ENCODE peak calls at places on chromosomes 7 and 10, in eight cellular contexts. Y is hepatocyte, N is progenitor cell of endocrine pancreas, F is uterus, P is astrocyte of the spinal cord, I is left ventricle myocardium inferior, E is body of pancreas, X is Calu3. Q is an unnamed sample.

GRCh38 chr7:159104188-159105030 is 40.3 kb downstream of the VIPR2 start:
- DNase-seq in Y (no peak), N (no peak), F (peak; percentile 17), P (no peak), I (peak; percentile 78), E (peak; percentile 79), X (no peak), Q (no peak)

GRCh38 chr7:117048114-117048853 is 95.0 kb downstream of the ST7 start:
- DNase-seq in Y (no peak), N (no peak), F (no peak), P (no peak), I (no peak), E (no peak), X (no peak), Q (no peak)

GRCh38 chr7:17677408-17677807 is 262.9 kb downstream of the SNX13 start:
- DNase-seq in Y (no peak), N (no peak), F (no peak), P (peak; percentile 18), I (no peak), E (no peak), X (no peak), Q (peak; percentile 73)

GRCh38 chr7:84022686-84023308 is 171.8 kb downstream of the SEMA3A start:
- DNase-seq in Y (peak; percentile 52), N (no peak), F (no peak), P (no peak), I (no peak), E (peak; percentile 9), X (no peak), Q (no peak)

GRCh38 chr7:129993275-129993674 is 40.5 kb upstream of the UBE2H start:
- DNase-seq in Y (peak; percentile 31), N (no peak), F (no peak), P (no peak), I (no peak), E (no peak), X (no peak), Q (peak; percentile 16)

GRCh38 chr10:14653271-14654161 is 121.2 kb downstream of the FAM107B start:
- DNase-seq in Y (peak; percentile 80), N (no peak), F (no peak), P (peak; percentile 76), I (no peak), E (peak; percentile 74), X (peak; percentile 74), Q (peak; percentile 85)

GRCh38 chr10:104322416-104322782 is 15.9 kb downstream of the ITPRIP start:
- DNase-seq in Y (no peak), N (no peak), F (no peak), P (no peak), I (no peak), E (peak; percentile 63), X (no peak), Q (no peak)

GRCh38 chr7:31311465-31312074 is 29.0 kb downstream of the NEUROD6 start:
- DNase-seq in Y (no peak), N (no peak), F (no peak), P (no peak), I (no peak), E (no peak), X (no peak), Q (no peak)

GRCh38 chr7:44678468-44679179 is 70.0 kb upstream of the ZMIZ2 start:
- DNase-seq in Y (peak; percentile 47), N (no peak), F (peak; percentile 15), P (peak; percentile 12), I (peak; percentile 65), E (no peak), X (no peak), Q (peak; percentile 94)

GRCh38 chr10:104796817-104797216 is 155.7 kb downstream of the SORCS3 start:
- DNase-seq in Y (no peak), N (no peak), F (no peak), P (no peak), I (no peak), E (no peak), X (no peak), Q (no peak)

GRCh38 chr7:134792968-134793367 is 13.5 kb downstream of the CALD1 start:
- DNase-seq in Y (no peak), N (no peak), F (peak; percentile 41), P (peak; percentile 74), I (peak; percentile 48), E (peak; percentile 23), X (no peak), Q (peak; percentile 39)

GRCh38 chr10:3671431-3671955 is 113.5 kb downstream of the KLF6 start:
- DNase-seq in Y (no peak), N (no peak), F (no peak), P (no peak), I (no peak), E (no peak), X (no peak), Q (no peak)
- TF ChIP-seq CTCF in Y (no peak), N (no peak), F (no peak), P (no peak), I (no peak), E (no peak), X (no peak), Q (no peak)

GRCh38 chr7:75994388-75995051 is at the start of gene TMEM120A:
- DNase-seq in Y (peak; percentile 98), N (peak; percentile 94), F (peak; percentile 97), P (peak; percentile 94), I (peak; percentile 98), E (peak; percentile 98), X (peak; percentile 93), Q (peak; percentile 84)
- TF ChIP-seq CTCF in Y (no peak), N (peak; percentile 42), F (peak; percentile 40), P (peak; percentile 20), I (peak; percentile 56), E (peak; percentile 10), X (no peak), Q (peak; percentile 35)

GRCh38 chr10:7301039-7301768 is 109.6 kb downstream of the SFMBT2 start:
- DNase-seq in Y (peak; percentile 24), N (no peak), F (peak; percentile 30), P (no peak), I (no peak), E (no peak), X (peak; percentile 14), Q (no peak)
- TF ChIP-seq CTCF in Y (peak; percentile 12), N (peak; percentile 45), F (no peak), P (peak; percentile 11), I (peak; percentile 27), E (no peak), X (no peak), Q (no peak)

GRCh38 chr10:102117391-102118159 is 2.6 kb downstream of the LDB1 start:
- DNase-seq in Y (peak; percentile 93), N (no peak), F (peak; percentile 86), P (peak; percentile 77), I (peak; percentile 86), E (peak; percentile 92), X (peak; percentile 54), Q (peak; percentile 82)
- TF ChIP-seq CTCF in Y (peak; percentile 41), N (no peak), F (no peak), P (peak; percentile 39), I (peak; percentile 26), E (no peak), X (no peak), Q (no peak)

GRCh38 chr10:98338318-98338717 is 70.3 kb upstream of the LOXL4 start:
- DNase-seq in Y (no peak), N (no peak), F (peak; percentile 49), P (peak; percentile 13), I (no peak), E (no peak), X (no peak), Q (peak; percentile 89)
- TF ChIP-seq CTCF in Y (no peak), N (no peak), F (no peak), P (no peak), I (no peak), E (no peak), X (no peak), Q (peak; percentile 38)

GRCh38 chr7:29469984-29470557 is 93.6 kb upstream of the PRR15 start:
- DNase-seq in Y (no peak), N (no peak), F (no peak), P (no peak), I (no peak), E (no peak), X (no peak), Q (no peak)
- TF ChIP-seq CTCF in Y (no peak), N (no peak), F (no peak), P (no peak), I (no peak), E (no peak), X (no peak), Q (no peak)

GRCh38 chr10:84845628-84846261 is 517.4 kb downstream of the CCSER2 start:
- DNase-seq in Y (peak; percentile 45), N (no peak), F (no peak), P (no peak), I (no peak), E (peak; percentile 51), X (peak; percentile 33), Q (no peak)
- TF ChIP-seq CTCF in Y (peak; percentile 51), N (peak; percentile 53), F (no peak), P (no peak), I (peak; percentile 69), E (peak; percentile 28), X (no peak), Q (no peak)

Q was measured in fibroblast of the aortic adventitia.